ENCODE peak calls at places on chromosomes 16 and 17, in eight cellular contexts. One of them, this sample, is unnamed.

GRCh38 chr17:48639136-48639535 is 13.0 kb upstream of the HOXB9 start:
- DNase-seq in A549: peak
- DNase-seq in fibroblast of villous mesenchyme: no peak
- DNase-seq in GM20000: no peak
- DNase-seq in kidney epithelial cell: no peak
- DNase-seq in lower leg skin: no peak
- DNase-seq in Peyer's patch: peak
- DNase-seq in CD8-positive, alpha-beta T cell: no peak
- DNase-seq in this sample: no peak

GRCh38 chr16:89759742-89760366 is 38.5 kb downstream of the ZNF276 start:
- DNase-seq in kidney epithelial cell: no peak
- DNase-seq in CD8-positive, alpha-beta T cell: no peak
- DNase-seq in Peyer's patch: no peak
- DNase-seq in lower leg skin: no peak
- DNase-seq in GM20000: no peak
- DNase-seq in fibroblast of villous mesenchyme: no peak
- DNase-seq in A549: no peak
- DNase-seq in this sample: no peak

GRCh38 chr16:66476328-66477027 is 49.4 kb downstream of the BEAN1 start:
- DNase-seq in A549: peak
- DNase-seq in Peyer's patch: no peak
- DNase-seq in lower leg skin: no peak
- DNase-seq in CD8-positive, alpha-beta T cell: no peak
- DNase-seq in fibroblast of villous mesenchyme: no peak
- DNase-seq in kidney epithelial cell: no peak
- DNase-seq in GM20000: peak
- DNase-seq in this sample: peak

GRCh38 chr17:60664022-60664421 is 13.6 kb upstream of the BCAS3 start:
- DNase-seq in fibroblast of villous mesenchyme: peak
- DNase-seq in CD8-positive, alpha-beta T cell: no peak
- DNase-seq in lower leg skin: no peak
- DNase-seq in Peyer's patch: no peak
- DNase-seq in A549: no peak
- DNase-seq in GM20000: no peak
- DNase-seq in kidney epithelial cell: no peak
- DNase-seq in this sample: no peak

GRCh38 chr17:74290340-74290739 is 16.3 kb downstream of the DNAI2 start:
- DNase-seq in GM20000: no peak
- DNase-seq in A549: no peak
- DNase-seq in Peyer's patch: no peak
- DNase-seq in fibroblast of villous mesenchyme: no peak
- DNase-seq in kidney epithelial cell: no peak
- DNase-seq in lower leg skin: no peak
- DNase-seq in CD8-positive, alpha-beta T cell: no peak
- DNase-seq in this sample: no peak

GRCh38 chr17:30337393-30337999 is 3.6 kb upstream of the TMIGD1 start:
- DNase-seq in fibroblast of villous mesenchyme: no peak
- DNase-seq in GM20000: no peak
- DNase-seq in A549: no peak
- DNase-seq in lower leg skin: no peak
- DNase-seq in kidney epithelial cell: no peak
- DNase-seq in CD8-positive, alpha-beta T cell: no peak
- DNase-seq in Peyer's patch: no peak
- DNase-seq in this sample: no peak

GRCh38 chr17:40069751-40070643 is 7.2 kb downstream of the THRA start:
- DNase-seq in A549: peak
- DNase-seq in Peyer's patch: peak
- DNase-seq in CD8-positive, alpha-beta T cell: peak
- DNase-seq in GM20000: peak
- DNase-seq in kidney epithelial cell: no peak
- DNase-seq in lower leg skin: no peak
- DNase-seq in fibroblast of villous mesenchyme: no peak
- DNase-seq in this sample: no peak

GRCh38 chr16:52034830-52035229 is 512.1 kb downstream of the TOX3 start:
- DNase-seq in fibroblast of villous mesenchyme: no peak
- DNase-seq in A549: no peak
- DNase-seq in lower leg skin: no peak
- DNase-seq in CD8-positive, alpha-beta T cell: no peak
- DNase-seq in Peyer's patch: no peak
- DNase-seq in GM20000: no peak
- DNase-seq in kidney epithelial cell: no peak
- DNase-seq in this sample: no peak

GRCh38 chr17:34616148-34616547 is 36.8 kb downstream of the TMEM132E start:
- DNase-seq in fibroblast of villous mesenchyme: no peak
- DNase-seq in CD8-positive, alpha-beta T cell: no peak
- DNase-seq in kidney epithelial cell: no peak
- DNase-seq in GM20000: no peak
- DNase-seq in Peyer's patch: no peak
- DNase-seq in lower leg skin: no peak
- DNase-seq in A549: no peak
- DNase-seq in this sample: peak

GRCh38 chr16:64731891-64732290 is 390.0 kb downstream of the CDH11 start:
- DNase-seq in GM20000: no peak
- DNase-seq in Peyer's patch: no peak
- DNase-seq in kidney epithelial cell: no peak
- DNase-seq in CD8-positive, alpha-beta T cell: no peak
- DNase-seq in A549: no peak
- DNase-seq in fibroblast of villous mesenchyme: no peak
- DNase-seq in lower leg skin: no peak
- DNase-seq in this sample: no peak

GRCh38 chr17:44917456-44917855 is 2.2 kb upstream of the GFAP start:
- DNase-seq in GM20000: no peak
- DNase-seq in A549: no peak
- DNase-seq in kidney epithelial cell: no peak
- DNase-seq in Peyer's patch: peak
- DNase-seq in fibroblast of villous mesenchyme: no peak
- DNase-seq in lower leg skin: no peak
- DNase-seq in CD8-positive, alpha-beta T cell: no peak
- DNase-seq in this sample: no peak

GRCh38 chr16:89142474-89143197 is 28.9 kb upstream of the CDH15 start:
- DNase-seq in fibroblast of villous mesenchyme: no peak
- DNase-seq in lower leg skin: no peak
- DNase-seq in A549: no peak
- DNase-seq in GM20000: no peak
- DNase-seq in Peyer's patch: peak
- DNase-seq in kidney epithelial cell: no peak
- DNase-seq in CD8-positive, alpha-beta T cell: peak
- DNase-seq in this sample: no peak

GRCh38 chr16:4597174-4597573 is 17.5 kb downstream of the UBALD1 start:
- DNase-seq in CD8-positive, alpha-beta T cell: no peak
- DNase-seq in GM20000: no peak
- DNase-seq in fibroblast of villous mesenchyme: no peak
- DNase-seq in lower leg skin: no peak
- DNase-seq in A549: no peak
- DNase-seq in Peyer's patch: no peak
- DNase-seq in kidney epithelial cell: peak
- DNase-seq in this sample: no peak

GRCh38 chr17:60640503-60640902 is 37.1 kb upstream of the BCAS3 start:
- DNase-seq in kidney epithelial cell: no peak
- DNase-seq in Peyer's patch: no peak
- DNase-seq in lower leg skin: no peak
- DNase-seq in GM20000: no peak
- DNase-seq in fibroblast of villous mesenchyme: peak
- DNase-seq in A549: peak
- DNase-seq in CD8-positive, alpha-beta T cell: no peak
- DNase-seq in this sample: no peak

GRCh38 chr17:77438241-77439204 is 297.8 kb downstream of the SEC14L1 start:
- DNase-seq in CD8-positive, alpha-beta T cell: no peak
- DNase-seq in Peyer's patch: no peak
- DNase-seq in A549: no peak
- DNase-seq in lower leg skin: no peak
- DNase-seq in GM20000: no peak
- DNase-seq in kidney epithelial cell: no peak
- DNase-seq in fibroblast of villous mesenchyme: no peak
- DNase-seq in this sample: no peak

DNA sequence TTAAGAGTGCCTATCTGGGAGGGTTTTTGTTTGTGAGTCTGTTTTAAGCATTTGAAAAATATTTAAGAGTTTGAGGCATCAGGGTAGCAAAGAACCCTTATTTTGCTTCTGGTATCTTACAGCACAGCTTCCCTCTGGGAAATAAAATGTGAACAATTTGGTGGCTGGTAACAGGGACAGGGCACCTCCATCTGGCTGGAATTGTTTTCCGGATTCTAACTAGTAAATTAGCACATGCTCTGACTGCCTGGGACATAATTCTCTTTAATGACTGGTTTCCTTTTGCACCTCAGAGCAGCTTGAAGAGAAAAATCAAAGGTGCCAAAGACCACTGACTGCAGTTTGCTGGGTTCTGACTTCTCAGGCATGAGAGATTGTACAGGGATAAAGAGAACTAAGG is 469.1 kb downstream of the GRIN2A start:
- DNase-seq in lower leg skin: no peak
- DNase-seq in Peyer's patch: no peak
- DNase-seq in fibroblast of villous mesenchyme: no peak
- DNase-seq in GM20000: no peak
- DNase-seq in CD8-positive, alpha-beta T cell: no peak
- DNase-seq in kidney epithelial cell: no peak
- DNase-seq in A549: no peak
- DNase-seq in this sample: no peak
- TF ChIP-seq CTCF in lower leg skin: no peak
- TF ChIP-seq CTCF in Peyer's patch: no peak
- TF ChIP-seq CTCF in fibroblast of villous mesenchyme: no peak
- TF ChIP-seq CTCF in GM20000: no peak
- TF ChIP-seq CTCF in CD8-positive, alpha-beta T cell: no peak
- TF ChIP-seq CTCF in kidney epithelial cell: no peak
- TF ChIP-seq CTCF in A549: no peak
- TF ChIP-seq CTCF in this sample: no peak

GRCh38 chr17:50508573-50509460 is 578 bp downstream of the MYCBPAP start:
- DNase-seq in CD8-positive, alpha-beta T cell: no peak
- DNase-seq in A549: no peak
- DNase-seq in Peyer's patch: no peak
- DNase-seq in lower leg skin: no peak
- DNase-seq in fibroblast of villous mesenchyme: no peak
- DNase-seq in kidney epithelial cell: no peak
- DNase-seq in GM20000: no peak
- DNase-seq in this sample: no peak
- TF ChIP-seq CTCF in CD8-positive, alpha-beta T cell: no peak
- TF ChIP-seq CTCF in A549: no peak
- TF ChIP-seq CTCF in Peyer's patch: no peak
- TF ChIP-seq CTCF in lower leg skin: no peak
- TF ChIP-seq CTCF in fibroblast of villous mesenchyme: no peak
- TF ChIP-seq CTCF in kidney epithelial cell: no peak
- TF ChIP-seq CTCF in GM20000: no peak
- TF ChIP-seq CTCF in this sample: no peak

GRCh38 chr16:2988590-2989099 is 8.4 kb upstream of the PKMYT1 start:
- DNase-seq in lower leg skin: no peak
- DNase-seq in fibroblast of villous mesenchyme: no peak
- DNase-seq in GM20000: no peak
- DNase-seq in A549: no peak
- DNase-seq in CD8-positive, alpha-beta T cell: no peak
- DNase-seq in Peyer's patch: no peak
- DNase-seq in kidney epithelial cell: no peak
- DNase-seq in this sample: no peak
- TF ChIP-seq CTCF in lower leg skin: no peak
- TF ChIP-seq CTCF in fibroblast of villous mesenchyme: no peak
- TF ChIP-seq CTCF in GM20000: no peak
- TF ChIP-seq CTCF in A549: no peak
- TF ChIP-seq CTCF in CD8-positive, alpha-beta T cell: no peak
- TF ChIP-seq CTCF in Peyer's patch: no peak
- TF ChIP-seq CTCF in kidney epithelial cell: no peak
- TF ChIP-seq CTCF in this sample: no peak

GRCh38 chr17:13490427-13490826 is 111.3 kb downstream of the HS3ST3A1 start:
- DNase-seq in A549: no peak
- DNase-seq in GM20000: no peak
- DNase-seq in kidney epithelial cell: no peak
- DNase-seq in Peyer's patch: no peak
- DNase-seq in CD8-positive, alpha-beta T cell: no peak
- DNase-seq in lower leg skin: no peak
- DNase-seq in fibroblast of villous mesenchyme: no peak
- DNase-seq in this sample: no peak
- TF ChIP-seq CTCF in A549: no peak
- TF ChIP-seq CTCF in GM20000: no peak
- TF ChIP-seq CTCF in kidney epithelial cell: no peak
- TF ChIP-seq CTCF in Peyer's patch: no peak
- TF ChIP-seq CTCF in CD8-positive, alpha-beta T cell: no peak
- TF ChIP-seq CTCF in lower leg skin: no peak
- TF ChIP-seq CTCF in fibroblast of villous mesenchyme: no peak
- TF ChIP-seq CTCF in this sample: no peak

GRCh38 chr17:8890671-8891070 is 23.2 kb upstream of the PIK3R6 start:
- DNase-seq in lower leg skin: no peak
- DNase-seq in kidney epithelial cell: no peak
- DNase-seq in A549: no peak
- DNase-seq in fibroblast of villous mesenchyme: no peak
- DNase-seq in Peyer's patch: no peak
- DNase-seq in GM20000: no peak
- DNase-seq in CD8-positive, alpha-beta T cell: no peak
- DNase-seq in this sample: no peak

GRCh38 chr17:8885968-8886674 is 18.6 kb upstream of the PIK3R6 start:
- DNase-seq in kidney epithelial cell: no peak
- DNase-seq in A549: no peak
- DNase-seq in lower leg skin: no peak
- DNase-seq in fibroblast of villous mesenchyme: no peak
- DNase-seq in Peyer's patch: no peak
- DNase-seq in GM20000: no peak
- DNase-seq in CD8-positive, alpha-beta T cell: peak
- DNase-seq in this sample: no peak

GRCh38 chr17:8889458-8890210 is 22.2 kb upstream of the PIK3R6 start:
- DNase-seq in CD8-positive, alpha-beta T cell: no peak
- DNase-seq in fibroblast of villous mesenchyme: no peak
- DNase-seq in lower leg skin: no peak
- DNase-seq in Peyer's patch: no peak
- DNase-seq in A549: no peak
- DNase-seq in kidney epithelial cell: no peak
- DNase-seq in GM20000: no peak
- DNase-seq in this sample: no peak

GRCh38 chr17:8888704-8889302 is 21.3 kb upstream of the PIK3R6 start:
- DNase-seq in CD8-positive, alpha-beta T cell: no peak
- DNase-seq in Peyer's patch: no peak
- DNase-seq in A549: no peak
- DNase-seq in kidney epithelial cell: no peak
- DNase-seq in GM20000: no peak
- DNase-seq in lower leg skin: no peak
- DNase-seq in fibroblast of villous mesenchyme: no peak
- DNase-seq in this sample: no peak

DNA sequence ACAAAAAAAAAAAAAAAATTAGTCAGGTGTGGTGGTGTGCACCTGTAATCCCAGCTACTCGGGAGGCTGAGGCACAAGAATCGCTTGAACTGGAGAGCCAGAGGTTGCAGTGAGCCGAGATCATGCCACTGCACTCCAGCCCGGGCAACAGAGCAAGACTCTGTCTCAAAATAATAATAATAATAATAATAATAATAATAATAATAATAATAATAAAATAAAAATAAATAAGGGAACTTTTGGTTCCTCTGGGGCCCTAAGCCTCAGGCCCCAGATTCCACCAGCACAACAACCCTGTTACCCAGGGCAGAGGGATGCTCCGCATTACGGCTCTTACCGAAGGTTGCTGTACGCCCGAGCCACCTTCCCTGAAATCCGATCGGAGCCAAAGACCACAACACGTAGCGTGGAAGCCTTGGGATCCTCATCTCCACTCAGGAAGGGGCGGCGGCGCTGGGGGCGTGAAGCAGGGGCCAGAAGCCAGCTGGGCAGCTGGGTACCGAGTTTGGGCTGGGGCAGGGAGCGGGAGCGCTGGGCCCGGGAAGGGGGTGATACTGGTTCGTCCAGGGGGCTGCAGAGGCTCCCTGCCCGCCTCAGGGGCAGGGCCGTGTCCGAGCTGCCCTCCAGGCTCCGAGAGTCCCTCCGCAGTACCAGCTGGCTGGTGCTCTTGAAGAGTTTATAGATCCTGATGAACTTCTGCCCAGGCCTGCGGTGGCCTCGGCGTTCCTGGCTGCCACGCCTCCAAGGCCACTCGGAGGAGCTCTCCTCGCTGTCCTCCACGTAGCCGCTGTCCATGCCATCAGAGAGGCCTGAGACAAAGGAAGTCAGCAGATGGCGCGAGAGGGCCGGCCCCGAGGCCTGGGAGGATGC is 20.6 kb upstream of the PIK3R6 start:
- DNase-seq in lower leg skin: no peak
- DNase-seq in kidney epithelial cell: no peak
- DNase-seq in Peyer's patch: no peak
- DNase-seq in GM20000: no peak
- DNase-seq in fibroblast of villous mesenchyme: peak
- DNase-seq in CD8-positive, alpha-beta T cell: no peak
- DNase-seq in A549: peak
- DNase-seq in this sample: peak
- TF ChIP-seq CTCF in lower leg skin: no peak
- TF ChIP-seq CTCF in kidney epithelial cell: no peak
- TF ChIP-seq CTCF in Peyer's patch: peak
- TF ChIP-seq CTCF in GM20000: no peak
- TF ChIP-seq CTCF in fibroblast of villous mesenchyme: peak
- TF ChIP-seq CTCF in CD8-positive, alpha-beta T cell: no peak
- TF ChIP-seq CTCF in A549: peak
- TF ChIP-seq CTCF in this sample: no peak